ENCODE peak calls at places on chromosomes 4 and X, in five cellular contexts. N is breast epithelium, T is GM12892, E is uterus, G is adrenal gland. M is an unnamed sample.

GRCh38 chr4:7546809-7547367 is 112.2 kb upstream of the PSAPL1 start:
- DNase-seq in N (no peak), T (no peak), E (no peak), G (no peak), M (no peak)

GRCh38 chr4:78061939-78062603 is 4.9 kb downstream of the FRAS1 start:
- DNase-seq in N (no peak), T (no peak), E (no peak), G (no peak), M (no peak)

GRCh38 chr4:36111180-36111579 is 133.1 kb downstream of the ARAP2 start:
- DNase-seq in N (no peak), T (no peak), E (no peak), G (no peak), M (no peak)

GRCh38 chr4:148375581-148375980 is 66.6 kb downstream of the NR3C2 start:
- DNase-seq in N (no peak), T (no peak), E (no peak), G (no peak), M (no peak)

GRCh38 chr4:156775803-156776202 is 195.8 kb downstream of the PDGFC start:
- DNase-seq in N (no peak), T (no peak), E (no peak), G (no peak), M (no peak)

GRCh38 chrX:109847257-109848187 is 114.5 kb upstream of the ACSL4 start:
- DNase-seq in N (peak), T (no peak), E (peak), G (no peak), M (no peak)

GRCh38 chrX:38935561-38935960 is 134.3 kb downstream of the MID1IP1 start:
- DNase-seq in N (no peak), T (no peak), E (no peak), G (no peak), M (no peak)

GRCh38 chr4:1664141-1664540 is 20.0 kb downstream of the FAM53A start:
- DNase-seq in N (no peak), T (no peak), E (no peak), G (no peak), M (no peak)

GRCh38 chr4:121773873-121774272 is 8.9 kb upstream of the SMIM43 start:
- DNase-seq in N (no peak), T (no peak), E (no peak), G (no peak), M (no peak)

GRCh38 chr4:87046111-87046510 is 111.3 kb downstream of the AFF1 start:
- DNase-seq in N (no peak), T (no peak), E (no peak), G (no peak), M (no peak)

GRCh38 chr4:55358668-55359067 is 12.6 kb downstream of the SRD5A3 start:
- DNase-seq in N (no peak), T (peak), E (peak), G (peak), M (no peak)

GRCh38 chrX:46330981-46331380 is 214.2 kb downstream of the ZNF674 start:
- DNase-seq in N (no peak), T (no peak), E (no peak), G (no peak), M (no peak)

GRCh38 chr4:153038493-153039311 is 102.6 kb downstream of the FHDC1 start:
- DNase-seq in N (no peak), T (no peak), E (no peak), G (no peak), M (no peak)

GRCh38 chrX:123157586-123157985 is 26.5 kb upstream of the GRIA3 start:
- DNase-seq in N (no peak), T (no peak), E (no peak), G (no peak), M (no peak)

GRCh38 chr4:74005528-74005927 is 7.1 kb upstream of the CXCL5 start:
- DNase-seq in N (no peak), T (no peak), E (no peak), G (no peak), M (no peak)

GRCh38 chr4:123919576-123920098 is 523.0 kb downstream of the SPRY1 start:
- DNase-seq in N (no peak), T (no peak), E (no peak), G (no peak), M (no peak)

GRCh38 chrX:122119361-122119760 is 1064.7 kb upstream of the GRIA3 start:
- DNase-seq in N (no peak), T (no peak), E (no peak), G (no peak), M (no peak)

GRCh38 chrX:24241822-24242648 is 71.8 kb downstream of the SUPT20HL2 start:
- DNase-seq in N (no peak), T (no peak), E (no peak), G (no peak), M (no peak)

GRCh38 chrX:66632986-66633385 is 5.9 kb downstream of the EDA2R start:
- DNase-seq in N (no peak), T (no peak), E (no peak), G (no peak), M (no peak)

GRCh38 chr4:23629421-23629820 is 260.4 kb downstream of the PPARGC1A start:
- DNase-seq in N (no peak), T (no peak), E (no peak), G (no peak), M (no peak)

GRCh38 chr4:143251781-143252180 is 67.1 kb downstream of the USP38 start:
- DNase-seq in N (no peak), T (no peak), E (no peak), G (no peak), M (no peak)

GRCh38 chr4:158313566-158313965 is 103.3 kb downstream of the TMEM144 start:
- DNase-seq in N (no peak), T (no peak), E (no peak), G (no peak), M (no peak)

GRCh38 chr4:184826315-184827266 is 823 bp upstream of the ACSL1 start:
- DNase-seq in N (no peak), T (peak), E (peak), G (no peak), M (no peak)

GRCh38 chr4:140944539-140944938 is 188.4 kb upstream of the TBC1D9 start:
- DNase-seq in N (no peak), T (no peak), E (no peak), G (no peak), M (no peak)

GRCh38 chr4:86878640-86879039 is 13.6 kb downstream of the C4orf36 start:
- DNase-seq in N (no peak), T (no peak), E (no peak), G (no peak), M (no peak)

GRCh38 chr4:155802573-155802972 is 43.8 kb downstream of the GUCY1B1 start:
- DNase-seq in N (no peak), T (no peak), E (no peak), G (no peak), M (no peak)

GRCh38 chr4:26144526-26145167 is 176.2 kb upstream of the RBPJ start:
- DNase-seq in N (no peak), T (no peak), E (no peak), G (no peak), M (no peak)

GRCh38 chr4:7430368-7430964 is 4.3 kb downstream of the PSAPL1 start:
- DNase-seq in N (peak), T (no peak), E (no peak), G (no peak), M (peak)

GRCh38 chr4:3219761-3220481 is 29.0 kb upstream of the MSANTD1 start:
- DNase-seq in N (no peak), T (no peak), E (no peak), G (no peak), M (no peak)

GRCh38 chrX:149799095-149799721 is 17.5 kb downstream of the MAGEA9 start:
- DNase-seq in N (no peak), T (no peak), E (no peak), G (no peak), M (no peak)

GRCh38 chr4:185395255-185395955 is at the start of gene LRP2BP:
- DNase-seq in N (no peak), T (no peak), E (no peak), G (no peak), M (no peak)

GRCh38 chrX:127038065-127038464 is 218.5 kb downstream of the PRR32 start:
- DNase-seq in N (no peak), T (no peak), E (no peak), G (no peak), M (no peak)

GRCh38 chr4:54094449-54094848 is 5.5 kb upstream of the GSX2 start:
- DNase-seq in N (no peak), T (no peak), E (no peak), G (no peak), M (no peak)

GRCh38 chr4:158268553-158268952 is 58.3 kb downstream of the TMEM144 start:
- DNase-seq in N (no peak), T (no peak), E (no peak), G (no peak), M (no peak)

GRCh38 chr4:72286185-72286584 is 254.4 kb downstream of the NPFFR2 start:
- DNase-seq in N (no peak), T (no peak), E (no peak), G (no peak), M (no peak)

GRCh38 chr4:108247511-108248088 is 78.9 kb upstream of the LEF1 start:
- DNase-seq in N (no peak), T (no peak), E (no peak), G (no peak), M (peak)

GRCh38 chr4:67927251-67927650 is 36.0 kb downstream of the TMPRSS11A start:
- DNase-seq in N (no peak), T (no peak), E (no peak), G (no peak), M (no peak)

GRCh38 chrX:7083468-7084396 is 63.8 kb upstream of the STS start:
- DNase-seq in N (peak), T (peak), E (no peak), G (peak), M (no peak)

GRCh38 chrX:51292421-51292820 is 40.2 kb upstream of the NUDT10 start:
- DNase-seq in N (no peak), T (no peak), E (no peak), G (no peak), M (no peak)

GRCh38 chrX:136295380-136295779 is 5.4 kb upstream of the ADGRG4 start:
- DNase-seq in N (no peak), T (no peak), E (no peak), G (no peak), M (no peak)